ENCODE peak calls at places on chromosome 14, in seven cellular contexts. E is psoas muscle; X is CD4-positive, alpha-beta T cell; O is left ventricle myocardium inferior; N is GM20000; D is choroid plexus epithelial cell; F is fibroblast of the aortic adventitia. L is an unnamed sample.

GRCh38 chr14:99909500-99910064 is 116.4 kb downstream of the EML1 start:
- DNase-seq in D (no peak), F (no peak), N (no peak), O (no peak), E (no peak), X (no peak), L (no peak)

GRCh38 chr14:103301512-103302197 is 32.4 kb upstream of the EIF5 start:
- DNase-seq in N (no peak), F (no peak), O (no peak), E (no peak), X (no peak), D (no peak), L (no peak)

GRCh38 chr14:103121161-103121845 is 2.0 kb upstream of the TNFAIP2 start:
- DNase-seq in X (no peak), F (no peak), O (peak; percentile 64), N (no peak), E (peak; percentile 83), D (no peak), L (no peak)

GRCh38 chr14:100440207-100440631 is 117.1 kb downstream of the SLC25A47 start:
- DNase-seq in E (peak; percentile 76), F (peak; percentile 68), N (peak; percentile 50), D (peak; percentile 69), X (peak; percentile 22), O (peak; percentile 64), L (peak; percentile 55)

GRCh38 chr14:104742586-104743455 is 10.1 kb upstream of the SIVA1 start:
- DNase-seq in X (no peak), D (no peak), F (no peak), O (no peak), N (no peak), E (peak; percentile 6), L (no peak)

GRCh38 chr14:96136361-96136760 is 68.3 kb upstream of the BDKRB2 start:
- DNase-seq in N (no peak), E (no peak), O (no peak), X (no peak), D (peak; percentile 85), F (peak; percentile 77), L (no peak)

GRCh38 chr14:86055512-86055911 is 525.6 kb downstream of the FLRT2 start:
- DNase-seq in F (peak; percentile 2), X (no peak), N (no peak), D (peak; percentile 53), O (no peak), E (no peak), L (no peak)

GRCh38 chr14:91246051-91246852 is 1.7 kb upstream of the GPR68 start:
- DNase-seq in D (no peak), F (no peak), E (no peak), X (peak; percentile 63), N (no peak), O (no peak), L (no peak)

GRCh38 chr14:32254952-32255679 is 52.0 kb upstream of the RNU6-8 start:
- DNase-seq in F (peak; percentile 86), N (peak; percentile 43), X (peak; percentile 40), D (peak; percentile 87), E (peak; percentile 49), O (peak; percentile 56), L (peak; percentile 67)

GRCh38 chr14:88698651-88699050 is 94.1 kb downstream of the EML5 start:
- DNase-seq in O (no peak), N (no peak), F (no peak), D (no peak), E (no peak), X (no peak), L (no peak)

DNA sequence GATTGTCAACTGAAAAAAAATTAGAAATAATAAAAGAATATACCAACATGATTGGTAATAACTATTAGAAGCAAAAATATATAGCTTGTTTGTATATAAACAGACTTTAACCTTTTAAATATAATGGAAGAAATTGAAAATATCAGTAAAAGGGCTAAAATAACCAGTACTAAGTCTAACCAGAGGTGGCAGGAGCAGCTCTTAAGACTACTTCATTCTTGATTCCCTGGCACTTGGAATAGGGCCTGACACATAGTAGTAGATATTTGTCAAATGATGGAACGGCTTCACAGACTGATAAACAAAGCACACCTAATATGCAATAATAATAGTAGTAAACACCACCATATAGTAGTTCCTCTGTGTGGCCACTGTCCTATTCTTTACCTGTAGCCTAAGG is 9.4 kb downstream of the TMEM63C start:
- DNase-seq in D (peak; percentile 7), F (no peak), E (no peak), N (no peak), X (no peak), O (no peak), L (no peak)
- TF ChIP-seq CTCF in D (no peak), F (no peak), E (no peak), N (no peak), X (no peak), O (no peak), L (no peak)

DNA sequence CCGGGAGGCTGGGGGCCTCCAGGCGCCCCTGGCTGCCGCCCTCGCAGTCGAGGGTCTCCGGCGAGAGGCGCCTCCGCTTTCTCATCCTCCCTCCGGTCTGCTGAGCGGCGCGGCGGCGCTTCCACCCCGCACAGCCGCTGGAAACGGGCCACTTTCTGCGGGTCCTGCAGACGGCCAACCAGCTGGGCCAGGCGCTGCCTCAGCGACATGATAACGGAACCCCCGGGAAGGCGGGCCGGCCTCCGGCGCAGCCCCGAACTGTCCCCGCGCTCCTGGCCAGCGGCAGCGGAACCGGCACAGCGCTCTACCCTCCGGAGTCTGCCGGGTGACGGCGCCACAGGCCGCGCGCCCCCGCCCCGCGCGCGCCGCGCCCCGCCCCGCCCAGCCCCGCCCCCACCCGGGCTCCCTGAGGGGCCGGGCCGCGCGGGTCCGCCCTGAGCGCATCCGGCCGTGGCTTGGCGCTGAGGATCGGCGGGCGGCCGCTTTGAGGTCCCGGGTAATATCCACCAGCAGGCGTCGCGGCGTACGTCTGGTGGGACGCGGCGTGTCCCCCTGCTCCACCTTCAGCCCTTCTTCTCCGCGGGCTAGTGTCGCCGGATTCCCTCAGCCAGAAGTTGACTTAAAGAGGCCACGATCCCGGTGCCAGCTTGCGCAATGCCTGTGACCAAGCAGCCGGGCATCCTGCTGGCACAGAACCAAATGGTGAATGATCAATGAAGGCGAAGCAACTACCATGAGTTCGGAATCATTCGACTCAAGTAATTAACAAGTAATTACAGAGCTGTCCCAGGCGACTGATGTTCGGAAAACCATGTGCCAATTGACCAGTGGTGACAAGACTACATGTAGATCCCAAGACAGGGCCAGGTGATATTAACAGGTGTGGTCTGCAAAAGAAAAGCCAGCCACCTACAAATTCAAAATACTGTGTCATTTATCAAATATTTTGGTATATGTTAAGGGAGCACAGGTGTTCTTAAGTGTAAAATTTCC is at the start of gene SGPP1:
- DNase-seq in O (peak; percentile 84), E (peak; percentile 84), F (peak; percentile 63), X (peak; percentile 63), N (peak; percentile 97), D (peak; percentile 60), L (peak; percentile 77)
- TF ChIP-seq CTCF in O (peak; percentile 64), E (peak; percentile 40), F (peak; percentile 40), X (peak; percentile 54), N (peak; percentile 7), D (peak; percentile 40), L (peak; percentile 39)

GRCh38 chr14:39102969-39103957 is at the start of gene SEC23A:
- DNase-seq in N (peak; percentile 92), D (peak; percentile 85), E (peak; percentile 92), F (peak; percentile 83), X (peak; percentile 62), O (peak; percentile 93), L (peak; percentile 91)

GRCh38 chr14:39102265-39102968 is 618 bp downstream of the SEC23A start:
- DNase-seq in D (peak; percentile 44), F (peak; percentile 55), E (no peak), O (peak; percentile 20), N (no peak), X (no peak), L (no peak)

GRCh38 chr14:39108791-39109190 is 5.3 kb upstream of the GEMIN2 start:
- DNase-seq in E (no peak), N (no peak), O (no peak), D (no peak), X (no peak), F (no peak), L (no peak)

GRCh38 chr14:39109893-39110715 is 4.0 kb upstream of the GEMIN2 start:
- DNase-seq in X (no peak), F (no peak), N (peak; percentile 23), E (no peak), D (no peak), O (no peak), L (no peak)

GRCh38 chr14:39107624-39108023 is 4.6 kb upstream of the SEC23A start:
- DNase-seq in E (no peak), D (peak; percentile 75), X (no peak), N (peak; percentile 56), O (no peak), F (peak; percentile 69), L (no peak)
- TF ChIP-seq CTCF in E (peak; percentile 32), D (peak; percentile 59), X (peak; percentile 48), N (peak; percentile 42), O (peak; percentile 49), F (peak; percentile 56), L (peak; percentile 47)

GRCh38 chr14:37198273-37198598 is 499 bp downstream of the MIPOL1 start:
- DNase-seq in E (no peak), X (no peak), O (no peak), N (no peak), D (no peak), F (no peak), L (no peak)

GRCh38 chr14:37195327-37195726 is 2.4 kb upstream of the MIPOL1 start:
- DNase-seq in F (peak; percentile 22), D (no peak), X (no peak), O (no peak), N (no peak), E (no peak), L (no peak)

GRCh38 chr14:37196604-37197420 is 925 bp upstream of the MIPOL1 start:
- DNase-seq in E (no peak), O (no peak), X (no peak), D (no peak), F (no peak), N (no peak), L (no peak)

GRCh38 chr14:37198907-37199306 is 1.2 kb downstream of the MIPOL1 start:
- DNase-seq in O (no peak), D (no peak), E (no peak), X (no peak), N (no peak), F (no peak), L (no peak)

DNA sequence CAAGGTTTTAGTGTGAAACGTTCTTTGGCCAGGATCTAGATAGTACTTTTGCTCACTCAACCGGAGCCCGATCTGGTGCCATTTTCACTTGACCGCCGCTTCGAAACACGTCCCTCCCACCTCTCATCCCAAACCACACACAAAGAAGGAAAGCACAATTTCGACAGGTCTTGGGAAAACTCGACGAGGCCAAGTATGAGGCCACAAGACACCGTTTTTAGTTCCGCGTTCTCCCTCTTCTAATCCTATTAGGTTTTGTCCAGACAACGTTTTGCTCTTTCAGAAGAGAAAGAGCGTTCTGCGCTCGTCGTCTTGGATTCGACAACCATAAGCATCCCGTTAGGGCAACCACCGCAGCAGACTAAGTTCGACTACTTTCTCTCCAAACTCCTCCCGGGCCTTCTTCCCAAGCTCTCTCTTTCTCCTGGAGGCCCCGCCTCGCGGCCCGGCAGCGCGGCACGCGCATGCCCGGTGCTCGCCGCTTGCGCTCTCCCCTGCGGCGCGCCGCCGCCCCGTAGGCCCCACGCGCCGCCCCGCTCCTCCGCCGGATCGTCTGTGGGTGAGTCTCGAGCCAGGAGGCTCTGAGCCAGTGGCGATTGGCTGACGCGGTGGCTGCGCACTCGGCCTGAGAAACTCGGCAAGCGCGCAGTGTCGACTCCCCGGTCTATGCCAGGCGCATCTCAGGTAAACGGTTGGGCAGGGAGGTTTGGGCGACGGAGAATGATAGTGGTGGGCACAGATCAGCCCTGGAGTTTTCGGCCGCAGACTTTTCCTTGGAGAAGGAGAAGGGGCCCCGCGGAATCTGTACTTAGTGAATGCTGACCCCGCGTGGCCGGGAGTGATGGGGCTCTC is at the start of gene MIPOL1:
- DNase-seq in N (no peak), E (peak; percentile 90), O (peak; percentile 86), X (no peak), F (peak; percentile 86), D (peak; percentile 92), L (peak; percentile 77)
- TF ChIP-seq CTCF in N (no peak), E (peak; percentile 33), O (peak; percentile 47), X (no peak), F (peak; percentile 35), D (peak; percentile 48), L (no peak)

GRCh38 chr14:30283822-30284446 is 275.0 kb upstream of the G2E3 start:
- DNase-seq in E (no peak), F (peak; percentile 67), D (peak; percentile 83), N (peak; percentile 18), O (no peak), X (no peak), L (peak; percentile 57)
- TF ChIP-seq CTCF in E (peak; percentile 12), F (peak; percentile 92), D (peak; percentile 95), N (peak; percentile 18), O (peak; percentile 56), X (no peak), L (peak; percentile 63)